ENCODE peak calls at places on chromosomes 1 and 21, in seven cellular contexts. J is lower lobe of right lung, K is pancreas, R is WERI-Rb-1, L is kidney, V is tibial nerve, N is left ventricle myocardium inferior. Y is an unnamed sample.

GRCh38 chr1:195376190-195376589 is 1232.0 kb downstream of the KCNT2 start:
- DNase-seq in J (no peak), K (no peak), R (no peak), L (no peak), V (no peak), N (no peak), Y (no peak)

GRCh38 chr21:16088121-16088520 is 358.3 kb downstream of the USP25 start:
- DNase-seq in J (no peak), K (no peak), R (no peak), L (no peak), V (no peak), N (no peak), Y (no peak)

GRCh38 chr1:99133759-99134158 is 129.1 kb upstream of the PLPPR5 start:
- DNase-seq in J (no peak), K (no peak), R (no peak), L (no peak), V (no peak), N (no peak), Y (no peak)

GRCh38 chr1:154859786-154860153 is 10.3 kb downstream of the KCNN3 start:
- DNase-seq in J (peak; percentile 69), K (no peak), R (no peak), L (no peak), V (no peak), N (no peak), Y (no peak)

GRCh38 chr1:11479375-11479979 is 522 bp downstream of the DISP3 start:
- DNase-seq in J (no peak), K (no peak), R (no peak), L (no peak), V (no peak), N (no peak), Y (no peak)

GRCh38 chr1:183023146-183023600 is at the start of gene LAMC1:
- DNase-seq in J (peak; percentile 70), K (peak; percentile 84), R (peak; percentile 65), L (peak; percentile 93), V (peak; percentile 52), N (peak; percentile 85), Y (peak; percentile 70)

GRCh38 chr21:38220270-38220737 is 36.5 kb upstream of the KCNJ15 start:
- DNase-seq in J (no peak), K (no peak), R (no peak), L (no peak), V (no peak), N (no peak), Y (no peak)

GRCh38 chr1:17631410-17631809 is 91.9 kb downstream of the ARHGEF10L start:
- DNase-seq in J (no peak), K (no peak), R (no peak), L (no peak), V (no peak), N (no peak), Y (no peak)

GRCh38 chr1:78691995-78692747 is 42.5 kb downstream of the IFI44 start:
- DNase-seq in J (no peak), K (no peak), R (no peak), L (no peak), V (no peak), N (no peak), Y (no peak)

GRCh38 chr1:64245495-64245894 is 42.1 kb downstream of the UBE2U start:
- DNase-seq in J (no peak), K (no peak), R (no peak), L (no peak), V (no peak), N (no peak), Y (no peak)

GRCh38 chr1:205303247-205303888 is 18.2 kb downstream of the NUAK2 start:
- DNase-seq in J (no peak), K (peak; percentile 73), R (no peak), L (no peak), V (no peak), N (no peak), Y (no peak)
- TF ChIP-seq CTCF in J (no peak), K (no peak), R (no peak), L (no peak), V (no peak), N (no peak), Y (no peak)

GRCh38 chr1:27650527-27651175 is 15.7 kb upstream of the FGR start:
- DNase-seq in J (no peak), K (no peak), R (no peak), L (no peak), V (no peak), N (no peak), Y (no peak)
- H3K27ac ChIP-seq in J (no peak overlapping the region), K (no peak overlapping the region), R (no peak overlapping the region), L (no peak overlapping the region), V (no peak overlapping the region), N (peak overlapping the region; percentile 74), Y (peak overlapping the region; percentile 59)

GRCh38 chr21:33076600-33077329 is 6.8 kb downstream of the OLIG1 start:
- DNase-seq in J (no peak), K (no peak), R (no peak), L (no peak), V (no peak), N (no peak), Y (no peak)

GRCh38 chr21:33080776-33081175 is 10.8 kb downstream of the OLIG1 start:
- DNase-seq in J (no peak), K (no peak), R (no peak), L (no peak), V (no peak), N (no peak), Y (no peak)

GRCh38 chr21:33075596-33076195 is 5.8 kb downstream of the OLIG1 start:
- DNase-seq in J (no peak), K (no peak), R (no peak), L (no peak), V (no peak), N (no peak), Y (no peak)

GRCh38 chr21:33080376-33080775 is 10.4 kb downstream of the OLIG1 start:
- DNase-seq in J (no peak), K (no peak), R (no peak), L (no peak), V (no peak), N (no peak), Y (no peak)

GRCh38 chr21:33078907-33079582 is 9.1 kb downstream of the OLIG1 start:
- DNase-seq in J (no peak), K (no peak), R (no peak), L (peak; percentile 90), V (no peak), N (no peak), Y (no peak)
- H3K4me3 ChIP-seq in J (no peak overlapping the region), K (no peak overlapping the region), R (no peak overlapping the region), L (no peak overlapping the region), V (no peak overlapping the region), N (no peak overlapping the region), Y (no peak overlapping the region)

GRCh38 chr1:221741364-221741970 is 422 bp downstream of the DUSP10 start:
- DNase-seq in J (peak; percentile 66), K (no peak), R (no peak), L (peak; percentile 72), V (no peak), N (no peak), Y (no peak)
- TF ChIP-seq CTCF in J (no peak), K (no peak), R (no peak), L (no peak), V (no peak), N (no peak), Y (no peak)

DNA sequence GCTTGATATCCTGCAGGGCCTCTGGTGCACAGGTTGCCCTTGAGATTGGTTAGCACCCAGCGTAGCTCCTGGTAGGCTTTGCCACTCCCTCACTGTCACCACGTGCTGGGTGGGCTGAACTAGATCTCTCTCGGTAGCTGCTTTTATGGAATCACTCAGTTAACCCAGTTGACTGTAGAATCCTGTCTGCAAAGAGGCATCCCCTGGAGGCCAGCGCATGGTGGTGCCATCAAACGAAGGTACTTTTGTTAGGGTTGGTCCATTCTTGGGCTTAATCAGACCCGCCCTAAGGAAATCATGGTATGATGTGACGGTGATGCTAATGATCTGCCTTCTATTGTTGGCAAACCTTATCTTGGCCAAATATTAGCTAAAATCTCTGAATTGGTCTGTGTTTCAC is 153.4 kb downstream of the GALNT2 start:
- DNase-seq in J (no peak), K (no peak), R (no peak), L (no peak), V (no peak), N (no peak), Y (no peak)
- H3K27ac ChIP-seq in J (no peak overlapping the region), K (no peak overlapping the region), R (no peak overlapping the region), L (no peak overlapping the region), V (no peak overlapping the region), N (no peak overlapping the region), Y (no peak overlapping the region)

GRCh38 chr21:39345440-39345839 is 3.4 kb downstream of the HMGN1 start:
- DNase-seq in J (no peak), K (no peak), R (no peak), L (no peak), V (no peak), N (no peak), Y (no peak)

GRCh38 chr21:39347537-39347936 is 1.4 kb downstream of the HMGN1 start:
- DNase-seq in J (no peak), K (no peak), R (no peak), L (no peak), V (no peak), N (no peak), Y (no peak)

GRCh38 chr21:39346671-39347327 is 2.1 kb downstream of the HMGN1 start:
- DNase-seq in J (no peak), K (no peak), R (no peak), L (no peak), V (no peak), N (no peak), Y (no peak)

GRCh38 chr21:39348040-39348354 is 891 bp downstream of the HMGN1 start:
- DNase-seq in J (no peak), K (no peak), R (no peak), L (no peak), V (no peak), N (no peak), Y (no peak)

DNA sequence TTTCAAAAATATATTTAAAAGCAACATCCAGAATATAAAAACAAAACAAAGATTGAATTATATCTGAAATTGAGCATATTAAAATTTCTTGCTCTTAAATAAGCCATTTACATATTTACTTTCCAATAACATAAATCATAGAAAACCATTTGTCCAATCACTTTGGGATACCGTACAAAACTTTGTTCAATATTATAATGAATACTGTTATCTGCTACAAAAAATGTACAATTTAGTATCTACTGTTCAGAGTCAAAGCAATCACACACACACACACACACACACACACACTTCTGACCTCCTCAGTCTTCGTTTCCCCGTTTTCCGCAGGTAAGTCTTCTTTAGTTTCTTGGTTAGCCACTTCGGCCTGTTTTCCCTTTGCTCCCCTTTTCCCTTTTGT is 4.0 kb downstream of the HMGN1 start:
- DNase-seq in J (no peak), K (no peak), R (no peak), L (no peak), V (no peak), N (no peak), Y (no peak)
- H3K4me3 ChIP-seq in J (no peak overlapping the region), K (no peak overlapping the region), R (no peak overlapping the region), L (no peak overlapping the region), V (no peak overlapping the region), N (no peak overlapping the region), Y (no peak overlapping the region)

GRCh38 chr1:51058863-51059262 is 43.2 kb upstream of the C1orf185 start:
- DNase-seq in J (no peak), K (no peak), R (no peak), L (no peak), V (no peak), N (no peak), Y (no peak)
- TF ChIP-seq CTCF in J (peak; percentile 18), K (no peak), R (peak; percentile 85), L (peak; percentile 35), V (no peak), N (no peak), Y (no peak)

Y was measured in right atrium auricular region.